ENCODE peak calls at places on chromosomes 6 and 20, in six cellular contexts. X, O, S, V, F and R are unnamed samples.

GRCh38 chr6:149112976-149113375 is 204.5 kb upstream of the TAB2 start:
- ATAC-seq in V (no peak), O (no peak), F (peak), X (peak), S (no peak), R (no peak)

GRCh38 chr6:149845549-149845948 is 18.6 kb downstream of the LRP11 start:
- ATAC-seq in S (no peak), F (no peak), V (no peak), X (no peak), O (no peak), R (no peak)

GRCh38 chr6:101747160-101747559 is 353.7 kb downstream of the GRIK2 start:
- ATAC-seq in O (no peak), S (no peak), V (no peak), X (no peak), F (no peak), R (no peak)

GRCh38 chr6:40398034-40398679 is 189.0 kb downstream of the LRFN2 start:
- ATAC-seq in X (no peak), V (no peak), O (no peak), S (no peak), F (no peak), R (no peak)

GRCh38 chr6:131917763-131918649 is 33.2 kb downstream of the CCN2 start:
- ATAC-seq in V (no peak), F (no peak), S (no peak), X (peak), O (no peak), R (no peak)

GRCh38 chr6:44006123-44006871 is 121.0 kb downstream of the MRPL14 start:
- ATAC-seq in X (no peak), O (no peak), S (no peak), V (no peak), F (no peak), R (no peak)

GRCh38 chr6:158686791-158687381 is 37.0 kb downstream of the SYTL3 start:
- ATAC-seq in O (peak), S (no peak), X (peak), V (peak), F (peak), R (peak)

GRCh38 chr6:64293298-64293697 is 657.7 kb downstream of the PHF3 start:
- ATAC-seq in S (peak), V (no peak), X (no peak), O (no peak), F (no peak), R (no peak)

GRCh38 chr6:164911873-164912580 is 397.4 kb downstream of the C6orf118 start:
- ATAC-seq in F (no peak), O (no peak), X (no peak), S (no peak), V (no peak), R (no peak)

GRCh38 chr6:41013473-41014153 is 25.4 kb downstream of the UNC5CL start:
- ATAC-seq in V (no peak), F (no peak), O (no peak), X (no peak), S (no peak), R (no peak)

GRCh38 chr20:32357869-32358631 is at the start of gene ASXL1:
- ATAC-seq in S (peak), V (peak), F (peak), X (peak), O (peak), R (peak)

GRCh38 chr20:13277663-13278295 is 56.7 kb downstream of the ISM1 start:
- ATAC-seq in V (no peak), F (no peak), O (no peak), S (no peak), X (no peak), R (no peak)

GRCh38 chr6:170378502-170378901 is 71.9 kb downstream of the FAM120B start:
- ATAC-seq in X (peak), F (no peak), S (no peak), V (no peak), O (peak), R (no peak)

GRCh38 chr20:59835057-59835447 is 98.4 kb downstream of the SYCP2 start:
- ATAC-seq in S (no peak), O (no peak), X (no peak), F (no peak), V (no peak), R (no peak)

GRCh38 chr6:79440590-79440989 is 96.6 kb downstream of the LCA5 start:
- ATAC-seq in X (no peak), V (no peak), S (no peak), O (no peak), F (no peak), R (no peak)

GRCh38 chr6:42022755-42023384 is 27.5 kb upstream of the TAF8 start:
- ATAC-seq in O (no peak), S (no peak), X (peak), F (peak), V (no peak), R (no peak)